ENCODE peak calls at places on chromosomes 7 and 10, in seven cellular contexts. One of them, this sample, is unnamed.

GRCh38 chr7:50588937-50589336 is 23.7 kb upstream of the DDC start:
- DNase-seq in A549: peak
- DNase-seq in CD8-positive, alpha-beta T cell: no peak
- DNase-seq in kidney: no peak
- DNase-seq in left ventricle myocardium inferior: no peak
- DNase-seq in HepG2: no peak
- DNase-seq in colonic mucosa: no peak
- DNase-seq in this sample: no peak

GRCh38 chr7:117219485-117219884 is 103.4 kb downstream of the WNT2 start:
- DNase-seq in HepG2: no peak
- DNase-seq in CD8-positive, alpha-beta T cell: no peak
- DNase-seq in kidney: no peak
- DNase-seq in A549: no peak
- DNase-seq in colonic mucosa: no peak
- DNase-seq in left ventricle myocardium inferior: no peak
- DNase-seq in this sample: no peak

GRCh38 chr7:100612730-100613446 is 548 bp downstream of the MOSPD3 start:
- DNase-seq in colonic mucosa: peak
- DNase-seq in left ventricle myocardium inferior: no peak
- DNase-seq in kidney: peak
- DNase-seq in HepG2: peak
- DNase-seq in A549: no peak
- DNase-seq in CD8-positive, alpha-beta T cell: no peak
- DNase-seq in this sample: no peak

GRCh38 chr7:122746948-122747347 is 44.2 kb upstream of the RNF148 start:
- DNase-seq in left ventricle myocardium inferior: no peak
- DNase-seq in kidney: no peak
- DNase-seq in HepG2: no peak
- DNase-seq in A549: no peak
- DNase-seq in CD8-positive, alpha-beta T cell: no peak
- DNase-seq in colonic mucosa: no peak
- DNase-seq in this sample: no peak

GRCh38 chr10:30784896-30785605 is 155.5 kb upstream of the LYZL2 start:
- DNase-seq in CD8-positive, alpha-beta T cell: peak
- DNase-seq in kidney: peak
- DNase-seq in HepG2: no peak
- DNase-seq in colonic mucosa: peak
- DNase-seq in left ventricle myocardium inferior: peak
- DNase-seq in A549: no peak
- DNase-seq in this sample: no peak

GRCh38 chr10:5547684-5547933 is 22.8 kb downstream of the CALML3 start:
- DNase-seq in CD8-positive, alpha-beta T cell: no peak
- DNase-seq in left ventricle myocardium inferior: no peak
- DNase-seq in A549: no peak
- DNase-seq in HepG2: no peak
- DNase-seq in colonic mucosa: no peak
- DNase-seq in kidney: no peak
- DNase-seq in this sample: no peak

GRCh38 chr10:84076047-84076388 is 63.3 kb upstream of the GHITM start:
- DNase-seq in A549: no peak
- DNase-seq in left ventricle myocardium inferior: no peak
- DNase-seq in CD8-positive, alpha-beta T cell: no peak
- DNase-seq in colonic mucosa: no peak
- DNase-seq in HepG2: no peak
- DNase-seq in kidney: no peak
- DNase-seq in this sample: peak

GRCh38 chr10:117133273-117134083 is 4.6 kb downstream of the VAX1 start:
- DNase-seq in HepG2: no peak
- DNase-seq in colonic mucosa: no peak
- DNase-seq in left ventricle myocardium inferior: no peak
- DNase-seq in A549: no peak
- DNase-seq in kidney: no peak
- DNase-seq in CD8-positive, alpha-beta T cell: no peak
- DNase-seq in this sample: no peak

GRCh38 chr7:106062521-106062931 is 49.6 kb downstream of the SYPL1 start:
- DNase-seq in colonic mucosa: peak
- DNase-seq in CD8-positive, alpha-beta T cell: no peak
- DNase-seq in A549: no peak
- DNase-seq in left ventricle myocardium inferior: no peak
- DNase-seq in kidney: no peak
- DNase-seq in HepG2: no peak
- DNase-seq in this sample: no peak

GRCh38 chr7:96084880-96085551 is 236.9 kb downstream of the SLC25A13 start:
- DNase-seq in HepG2: no peak
- DNase-seq in left ventricle myocardium inferior: no peak
- DNase-seq in A549: peak
- DNase-seq in kidney: no peak
- DNase-seq in colonic mucosa: no peak
- DNase-seq in CD8-positive, alpha-beta T cell: no peak
- DNase-seq in this sample: no peak

GRCh38 chr7:41029072-41029492 is 673.8 kb downstream of the INHBA start:
- DNase-seq in colonic mucosa: no peak
- DNase-seq in left ventricle myocardium inferior: no peak
- DNase-seq in A549: peak
- DNase-seq in CD8-positive, alpha-beta T cell: no peak
- DNase-seq in HepG2: no peak
- DNase-seq in kidney: no peak
- DNase-seq in this sample: peak

GRCh38 chr7:40805361-40805760 is 670.6 kb downstream of the SUGCT start:
- DNase-seq in A549: no peak
- DNase-seq in left ventricle myocardium inferior: no peak
- DNase-seq in CD8-positive, alpha-beta T cell: no peak
- DNase-seq in HepG2: no peak
- DNase-seq in kidney: no peak
- DNase-seq in colonic mucosa: no peak
- DNase-seq in this sample: no peak

GRCh38 chr7:13946181-13946580 is 43.3 kb downstream of the ETV1 start:
- DNase-seq in left ventricle myocardium inferior: no peak
- DNase-seq in kidney: no peak
- DNase-seq in A549: no peak
- DNase-seq in CD8-positive, alpha-beta T cell: no peak
- DNase-seq in colonic mucosa: no peak
- DNase-seq in HepG2: no peak
- DNase-seq in this sample: peak

GRCh38 chr10:98349508-98349922 is 65.5 kb downstream of the PYROXD2 start:
- DNase-seq in colonic mucosa: peak
- DNase-seq in A549: no peak
- DNase-seq in CD8-positive, alpha-beta T cell: no peak
- DNase-seq in HepG2: no peak
- DNase-seq in kidney: peak
- DNase-seq in left ventricle myocardium inferior: peak
- DNase-seq in this sample: peak

GRCh38 chr7:141433698-141434097 is 117.5 kb upstream of the AGK start:
- DNase-seq in A549: no peak
- DNase-seq in left ventricle myocardium inferior: no peak
- DNase-seq in HepG2: no peak
- DNase-seq in CD8-positive, alpha-beta T cell: no peak
- DNase-seq in kidney: no peak
- DNase-seq in colonic mucosa: no peak
- DNase-seq in this sample: no peak

GRCh38 chr7:16668049-16668858 is 22.3 kb downstream of the BZW2 start:
- DNase-seq in HepG2: peak
- DNase-seq in left ventricle myocardium inferior: peak
- DNase-seq in A549: peak
- DNase-seq in CD8-positive, alpha-beta T cell: no peak
- DNase-seq in kidney: no peak
- DNase-seq in colonic mucosa: no peak
- DNase-seq in this sample: peak

GRCh38 chr10:131577178-131577555 is 265.6 kb upstream of the TCERG1L start:
- DNase-seq in CD8-positive, alpha-beta T cell: no peak
- DNase-seq in A549: no peak
- DNase-seq in kidney: no peak
- DNase-seq in left ventricle myocardium inferior: no peak
- DNase-seq in colonic mucosa: peak
- DNase-seq in HepG2: no peak
- DNase-seq in this sample: no peak

GRCh38 chr7:73704640-73705550 is 14.6 kb downstream of the STX1A start:
- DNase-seq in HepG2: no peak
- DNase-seq in CD8-positive, alpha-beta T cell: no peak
- DNase-seq in colonic mucosa: no peak
- DNase-seq in kidney: no peak
- DNase-seq in A549: peak
- DNase-seq in left ventricle myocardium inferior: no peak
- DNase-seq in this sample: no peak

GRCh38 chr10:31760674-31761081 is 168.0 kb downstream of the ARHGAP12 start:
- DNase-seq in A549: no peak
- DNase-seq in left ventricle myocardium inferior: no peak
- DNase-seq in HepG2: no peak
- DNase-seq in colonic mucosa: no peak
- DNase-seq in CD8-positive, alpha-beta T cell: no peak
- DNase-seq in kidney: no peak
- DNase-seq in this sample: no peak

GRCh38 chr7:46444266-46444665 is 523.2 kb upstream of the IGFBP3 start:
- DNase-seq in CD8-positive, alpha-beta T cell: no peak
- DNase-seq in kidney: no peak
- DNase-seq in HepG2: no peak
- DNase-seq in colonic mucosa: no peak
- DNase-seq in left ventricle myocardium inferior: no peak
- DNase-seq in A549: peak
- DNase-seq in this sample: no peak

GRCh38 chr10:10055656-10056445 is 961.8 kb upstream of the CELF2 start:
- DNase-seq in colonic mucosa: no peak
- DNase-seq in CD8-positive, alpha-beta T cell: no peak
- DNase-seq in kidney: no peak
- DNase-seq in A549: no peak
- DNase-seq in HepG2: no peak
- DNase-seq in left ventricle myocardium inferior: no peak
- DNase-seq in this sample: no peak

GRCh38 chr10:79331709-79332108 is 15.6 kb upstream of the PPIF start:
- DNase-seq in left ventricle myocardium inferior: no peak
- DNase-seq in kidney: no peak
- DNase-seq in colonic mucosa: no peak
- DNase-seq in A549: peak
- DNase-seq in CD8-positive, alpha-beta T cell: peak
- DNase-seq in HepG2: no peak
- DNase-seq in this sample: peak

GRCh38 chr10:115026041-115026779 is 67.0 kb upstream of the ATRNL1 start:
- DNase-seq in HepG2: no peak
- DNase-seq in CD8-positive, alpha-beta T cell: no peak
- DNase-seq in A549: no peak
- DNase-seq in left ventricle myocardium inferior: no peak
- DNase-seq in kidney: no peak
- DNase-seq in colonic mucosa: no peak
- DNase-seq in this sample: no peak
- TF ChIP-seq CTCF in HepG2: peak
- TF ChIP-seq CTCF in CD8-positive, alpha-beta T cell: no peak
- TF ChIP-seq CTCF in A549: no peak
- TF ChIP-seq CTCF in left ventricle myocardium inferior: no peak
- TF ChIP-seq CTCF in kidney: no peak
- TF ChIP-seq CTCF in colonic mucosa: no peak
- TF ChIP-seq CTCF in this sample: peak

DNA sequence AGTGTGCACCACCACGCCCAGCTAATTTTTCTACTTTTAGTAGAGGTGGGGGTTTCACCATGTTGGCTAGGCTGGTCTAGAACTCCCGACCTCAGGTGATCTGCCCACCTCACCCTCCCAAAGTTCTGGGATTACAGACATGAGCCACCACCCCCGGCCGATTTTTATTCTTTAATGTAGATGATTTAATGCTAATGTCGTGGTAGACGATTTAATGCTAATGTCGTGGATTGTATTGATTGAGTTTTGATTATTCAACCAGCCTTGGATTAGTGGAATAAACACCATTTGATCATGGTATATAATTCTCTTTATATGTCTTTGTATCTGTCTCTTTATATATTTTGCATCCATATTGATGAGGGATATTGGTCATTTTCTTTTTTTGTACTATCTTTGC is 52.6 kb downstream of the OGDH start:
- DNase-seq in CD8-positive, alpha-beta T cell: no peak
- DNase-seq in colonic mucosa: no peak
- DNase-seq in kidney: no peak
- DNase-seq in A549: no peak
- DNase-seq in left ventricle myocardium inferior: no peak
- DNase-seq in HepG2: no peak
- DNase-seq in this sample: no peak
- H3K4me3 ChIP-seq in CD8-positive, alpha-beta T cell: no peak
- H3K4me3 ChIP-seq in colonic mucosa: no peak
- H3K4me3 ChIP-seq in kidney: no peak
- H3K4me3 ChIP-seq in A549: no peak
- H3K4me3 ChIP-seq in left ventricle myocardium inferior: no peak
- H3K4me3 ChIP-seq in HepG2: no peak
- H3K4me3 ChIP-seq in this sample: no peak

GRCh38 chr7:149006345-149006725 is 22.0 kb downstream of the PDIA4 start:
- DNase-seq in CD8-positive, alpha-beta T cell: no peak
- DNase-seq in left ventricle myocardium inferior: no peak
- DNase-seq in HepG2: no peak
- DNase-seq in colonic mucosa: no peak
- DNase-seq in A549: no peak
- DNase-seq in kidney: no peak
- DNase-seq in this sample: no peak

GRCh38 chr7:149010451-149010850 is 17.9 kb downstream of the PDIA4 start:
- DNase-seq in A549: no peak
- DNase-seq in CD8-positive, alpha-beta T cell: no peak
- DNase-seq in HepG2: no peak
- DNase-seq in left ventricle myocardium inferior: no peak
- DNase-seq in colonic mucosa: no peak
- DNase-seq in kidney: no peak
- DNase-seq in this sample: no peak

GRCh38 chr7:149005427-149006344 is 22.6 kb downstream of the PDIA4 start:
- DNase-seq in kidney: peak
- DNase-seq in HepG2: peak
- DNase-seq in colonic mucosa: peak
- DNase-seq in CD8-positive, alpha-beta T cell: peak
- DNase-seq in A549: peak
- DNase-seq in left ventricle myocardium inferior: peak
- DNase-seq in this sample: no peak

GRCh38 chr7:149007146-149007545 is 21.2 kb downstream of the PDIA4 start:
- DNase-seq in left ventricle myocardium inferior: no peak
- DNase-seq in HepG2: no peak
- DNase-seq in kidney: no peak
- DNase-seq in CD8-positive, alpha-beta T cell: no peak
- DNase-seq in colonic mucosa: no peak
- DNase-seq in A549: no peak
- DNase-seq in this sample: no peak

DNA sequence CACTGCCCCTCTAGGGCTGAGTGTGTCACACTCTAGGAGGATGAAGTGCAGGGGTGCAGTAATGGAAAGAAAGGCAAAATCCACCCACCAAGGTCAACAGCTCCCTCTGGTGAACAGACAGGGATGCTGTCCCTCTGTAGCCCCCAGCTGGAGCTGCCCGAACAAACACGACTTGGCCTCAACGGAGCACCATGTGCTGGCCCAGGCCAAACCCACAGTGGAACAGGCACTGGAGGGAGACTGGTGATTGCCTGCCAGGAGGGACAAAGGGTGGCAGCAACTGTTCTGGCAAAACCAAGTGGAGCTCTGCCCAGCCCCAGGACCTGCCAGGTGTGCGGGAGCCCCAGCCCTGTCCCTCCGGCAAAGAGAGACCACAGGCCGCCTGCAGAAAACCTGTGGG is 20.7 kb downstream of the PDIA4 start:
- DNase-seq in HepG2: no peak
- DNase-seq in A549: peak
- DNase-seq in left ventricle myocardium inferior: no peak
- DNase-seq in colonic mucosa: no peak
- DNase-seq in CD8-positive, alpha-beta T cell: no peak
- DNase-seq in kidney: no peak
- DNase-seq in this sample: no peak
- TF ChIP-seq CTCF in HepG2: peak
- TF ChIP-seq CTCF in A549: no peak
- TF ChIP-seq CTCF in left ventricle myocardium inferior: peak
- TF ChIP-seq CTCF in colonic mucosa: no peak
- TF ChIP-seq CTCF in CD8-positive, alpha-beta T cell: no peak
- TF ChIP-seq CTCF in kidney: no peak
- TF ChIP-seq CTCF in this sample: peak

GRCh38 chr7:27172388-27172774 is 1.7 kb downstream of the HOXA10 start:
- DNase-seq in CD8-positive, alpha-beta T cell: no peak
- DNase-seq in kidney: peak
- DNase-seq in colonic mucosa: no peak
- DNase-seq in A549: no peak
- DNase-seq in left ventricle myocardium inferior: peak
- DNase-seq in HepG2: no peak
- DNase-seq in this sample: no peak
- H3K4me3 ChIP-seq in CD8-positive, alpha-beta T cell: no peak
- H3K4me3 ChIP-seq in kidney: peak
- H3K4me3 ChIP-seq in colonic mucosa: peak
- H3K4me3 ChIP-seq in A549: peak
- H3K4me3 ChIP-seq in left ventricle myocardium inferior: peak
- H3K4me3 ChIP-seq in HepG2: no peak
- H3K4me3 ChIP-seq in this sample: peak

This sample was measured in AG09309.